ENCODE peak calls at places on chromosome 14, in five cellular contexts. U is MM.1S, V is OCI-LY7, K is fibroblast of lung, I is DND-41. L is an unnamed sample. For H4K20me1 and H3K79me2, the result is how much of the 10 kb centered on the place peaks cover.

GRCh38 chr14:92684801-92685560 is 63.4 kb downstream of the LGMN start:
- DNase-seq in K (no peak), U (no peak), I (no peak), V (peak), L (no peak)

GRCh38 chr14:20350860-20351259 is 7.4 kb downstream of the PARP2 start:
- DNase-seq in U (no peak), V (no peak), K (no peak), I (no peak), L (no peak)

GRCh38 chr14:60933920-60934655 is 46.8 kb downstream of the TRMT5 start:
- DNase-seq in U (no peak), K (no peak), V (no peak), I (no peak), L (no peak)

GRCh38 chr14:60315591-60315990 is 66.6 kb downstream of the PPM1A start:
- DNase-seq in I (no peak), K (no peak), V (no peak), U (no peak), L (no peak)

GRCh38 chr14:85601246-85601645 is 71.3 kb downstream of the FLRT2 start:
- DNase-seq in U (no peak), V (no peak), K (no peak), I (no peak), L (no peak)

GRCh38 chr14:101063121-101063520 is 159.6 kb upstream of the RTL1 start:
- DNase-seq in I (no peak), U (no peak), K (no peak), V (no peak), L (no peak)

GRCh38 chr14:84128025-84128424 is 1401.9 kb upstream of the FLRT2 start:
- DNase-seq in V (no peak), U (no peak), K (no peak), I (no peak), L (no peak)

GRCh38 chr14:64680013-64680674 is 24.1 kb upstream of the PLEKHG3 start:
- DNase-seq in V (no peak), U (no peak), I (no peak), K (peak), L (peak)

GRCh38 chr14:74491952-74492351 is 1.2 kb downstream of the NPC2 start:
- DNase-seq in U (peak), K (peak), I (no peak), V (peak), L (no peak)

GRCh38 chr14:64942531-64943111 is at the start of gene GPX2:
- DNase-seq in I (no peak), U (no peak), K (no peak), V (no peak), L (no peak)

GRCh38 chr14:57559561-57559960 is 65.9 kb upstream of the CCDC198 start:
- DNase-seq in I (no peak), U (no peak), K (no peak), V (no peak), L (no peak)

GRCh38 chr14:33848706-33849454 is 102.0 kb downstream of the EGLN3 start:
- DNase-seq in I (peak), U (no peak), K (peak), V (peak), L (peak)

GRCh38 chr14:77125275-77126073 is 16.1 kb downstream of the ZDHHC22 start:
- DNase-seq in K (no peak), I (no peak), U (no peak), V (no peak), L (no peak)

GRCh38 chr14:93462479-93462878 is 31.7 kb downstream of the UNC79 start:
- DNase-seq in I (no peak), U (no peak), V (no peak), K (no peak), L (no peak)

GRCh38 chr14:95691591-95691990 is 5.4 kb downstream of the TCL1B start:
- DNase-seq in U (no peak), I (no peak), V (no peak), K (no peak), L (no peak)

GRCh38 chr14:49405291-49405690 is 180.9 kb downstream of the RPS29 start:
- DNase-seq in V (no peak), I (no peak), K (peak), U (no peak), L (peak)

GRCh38 chr14:58427289-58428010 is at the start of the genes KIAA0586 and TIMM9:
- DNase-seq in U (peak), I (peak), K (peak), V (peak), L (peak)

GRCh38 chr14:76955575-76956252 is 72.8 kb downstream of the IRF2BPL start:
- DNase-seq in K (peak), U (peak), V (peak), I (peak), L (peak)

GRCh38 chr14:59321184-59321952 is 132.9 kb downstream of the DAAM1 start:
- DNase-seq in K (peak), U (no peak), I (no peak), V (no peak), L (peak)

GRCh38 chr14:102344485-102344884 is 18.2 kb downstream of the CINP start:
- DNase-seq in K (no peak), U (no peak), I (no peak), V (no peak), L (no peak)

GRCh38 chr14:69695664-69696527 is 71.0 kb upstream of the SRSF5 start:
- DNase-seq in V (peak), I (no peak), U (no peak), K (peak), L (peak)

GRCh38 chr14:90599339-90599738 is 202.5 kb downstream of the CALM1 start:
- DNase-seq in K (no peak), V (no peak), I (no peak), U (no peak), L (no peak)

GRCh38 chr14:52840916-52841315 is 49.5 kb upstream of the GNPNAT1 start:
- DNase-seq in V (no peak), U (no peak), I (no peak), K (peak), L (peak)

DNA sequence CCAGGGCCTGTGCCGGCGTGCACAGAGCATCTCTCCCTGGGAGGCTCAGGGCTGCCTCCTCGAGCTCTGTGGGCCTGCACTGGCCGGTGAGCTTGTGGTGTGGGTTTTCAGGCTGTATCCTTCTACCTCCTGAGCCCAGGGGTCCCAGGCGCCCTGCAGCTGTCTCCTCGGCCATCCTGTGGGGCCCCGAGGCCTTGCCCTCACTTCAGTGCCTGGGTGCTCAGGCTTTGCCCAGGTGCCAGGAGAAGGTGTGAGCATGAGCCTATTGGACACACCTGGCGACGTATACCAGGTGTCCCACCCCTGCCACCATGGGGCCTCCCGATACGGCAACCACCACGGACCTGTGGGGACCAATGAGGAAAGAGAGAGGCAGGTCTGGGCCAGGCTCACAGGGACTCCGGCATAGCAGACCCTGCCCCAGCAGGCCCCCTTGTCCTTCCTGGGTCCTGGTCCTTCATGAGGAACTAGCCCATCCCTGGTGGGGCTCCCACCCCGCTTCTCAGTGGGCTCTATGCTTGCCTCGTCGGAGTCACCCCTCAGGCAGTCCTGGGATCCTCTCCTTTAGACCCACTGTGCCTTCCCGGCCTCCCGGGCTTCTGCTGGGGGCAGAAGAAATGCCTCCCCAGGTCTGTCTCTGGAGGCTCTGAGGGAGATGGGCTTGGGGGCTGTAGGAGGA is 400.2 kb downstream of the TMEM121 start:
- DNase-seq in U (no peak), V (no peak), I (no peak), K (no peak), L (no peak)
- H3K4me3 ChIP-seq in U (no peak), V (no peak), I (no peak), K (no peak), L (no peak)

GRCh38 chr14:99579903-99580570 is 24.0 kb downstream of the CCDC85C start:
- DNase-seq in V (peak), K (peak), U (no peak), I (no peak), L (peak)
- H4K20me1 ChIP-seq in V (under half), K (under half), U (under half), I (half or more), L (under half)

GRCh38 chr14:35113308-35113950 is 8.4 kb downstream of the PPP2R3C start:
- DNase-seq in K (no peak), I (no peak), V (no peak), U (no peak), L (no peak)

GRCh38 chr14:35112641-35113040 is 9.1 kb downstream of the PPP2R3C start:
- DNase-seq in I (no peak), U (no peak), K (no peak), V (no peak), L (no peak)

GRCh38 chr14:35114036-35114435 is 7.8 kb downstream of the PPP2R3C start:
- DNase-seq in K (peak), V (no peak), I (no peak), U (no peak), L (no peak)

GRCh38 chr14:35117112-35117511 is 4.7 kb downstream of the PPP2R3C start:
- DNase-seq in V (no peak), U (no peak), I (no peak), K (no peak), L (no peak)

GRCh38 chr14:35116242-35116641 is 5.5 kb downstream of the PPP2R3C start:
- DNase-seq in U (no peak), K (no peak), V (no peak), I (no peak), L (no peak)
- H3K79me2 ChIP-seq in U (under half), K (under half), V (under half), I (half or more), L (under half)

GRCh38 chr14:55071051-55071450 is 19.6 kb downstream of the MAPK1IP1L start:
- DNase-seq in K (peak), I (no peak), V (no peak), U (no peak), L (peak)
- H3K4me3 ChIP-seq in K (no peak), I (no peak), V (no peak), U (no peak), L (no peak)

L was measured in astrocyte.